ENCODE peak calls at places on chromosomes 3 and 15, in five cellular contexts. W, X, E, L and K are unnamed samples.

GRCh38 chr3:14274537-14274936 is 95.9 kb downstream of the LSM3 start:
- DNase-seq in X (peak; percentile 17), E (no peak), L (no peak), W (no peak), K (no peak)

GRCh38 chr15:43493687-43494472 is 924 bp upstream of the TP53BP1 start:
- DNase-seq in L (no peak), E (no peak), X (no peak), W (no peak), K (no peak)

GRCh38 chr3:123586131-123586530 is 1.3 kb upstream of the HACD2 start:
- DNase-seq in L (no peak), X (peak; percentile 73), E (no peak), W (peak; percentile 40), K (no peak)

GRCh38 chr3:53426918-53427317 is 67.5 kb upstream of the CACNA1D start:
- DNase-seq in W (no peak), L (no peak), X (no peak), E (no peak), K (no peak)

GRCh38 chr3:139564290-139564861 is 24.8 kb upstream of the RBP1 start:
- DNase-seq in E (no peak), X (no peak), W (no peak), L (no peak), K (no peak)

GRCh38 chr3:65963787-65964707 is 74.7 kb downstream of the MAGI1 start:
- DNase-seq in E (no peak), L (peak; percentile 74), X (peak; percentile 76), W (no peak), K (peak; percentile 68)

GRCh38 chr3:53191836-53192480 is 30.9 kb downstream of the PRKCD start:
- DNase-seq in X (peak; percentile 40), W (no peak), L (no peak), E (no peak), K (no peak)

GRCh38 chr15:69414702-69415161 is 583 bp downstream of the KIF23 start:
- DNase-seq in E (no peak), W (no peak), L (peak; percentile 64), X (peak; percentile 69), K (peak; percentile 58)

GRCh38 chr15:34808016-34808415 is 12.7 kb upstream of the ACTC1 start:
- DNase-seq in X (no peak), W (no peak), L (no peak), E (no peak), K (no peak)

GRCh38 chr3:52405601-52406115 is 39.2 kb downstream of the SEMA3G start:
- DNase-seq in L (no peak), W (no peak), E (no peak), X (no peak), K (no peak)

GRCh38 chr3:146020969-146021368 is 140.0 kb downstream of the PLOD2 start:
- DNase-seq in X (no peak), W (no peak), L (no peak), E (no peak), K (no peak)

GRCh38 chr3:6605245-6605644 is 255.7 kb upstream of the GRM7 start:
- DNase-seq in L (no peak), X (peak; percentile 5), E (no peak), W (no peak), K (no peak)

GRCh38 chr3:185362850-185363661 is at the start of gene MAP3K13:
- DNase-seq in W (peak; percentile 82), L (peak; percentile 85), E (peak; percentile 85), X (peak; percentile 96), K (peak; percentile 87)

GRCh38 chr15:92521624-92522008 is 127.9 kb downstream of the ST8SIA2 start:
- DNase-seq in X (peak; percentile 72), E (peak; percentile 79), L (peak; percentile 70), W (peak; percentile 85), K (peak; percentile 28)
- TF ChIP-seq CTCF in X (peak; percentile 64), E (peak; percentile 72), L (peak; percentile 79), W (peak; percentile 80), K (peak; percentile 64)

GRCh38 chr15:29942144-29942543 is 119.9 kb upstream of the TJP1 start:
- DNase-seq in E (no peak), X (no peak), W (no peak), L (no peak), K (no peak)
- TF ChIP-seq CTCF in E (no peak), X (no peak), W (no peak), L (peak; percentile 32), K (peak; percentile 21)

GRCh38 chr3:189790658-189791057 is 159.5 kb downstream of the TP63 start:
- DNase-seq in W (no peak), E (no peak), L (no peak), X (peak; percentile 17), K (no peak)

GRCh38 chr3:189787191-189787590 is 156.0 kb downstream of the TP63 start:
- DNase-seq in E (no peak), L (no peak), X (no peak), W (no peak), K (no peak)

GRCh38 chr3:189789432-189789831 is 158.2 kb downstream of the TP63 start:
- DNase-seq in X (no peak), E (no peak), L (no peak), W (no peak), K (no peak)

GRCh38 chr3:189787622-189788021 is 156.4 kb downstream of the TP63 start:
- DNase-seq in X (no peak), E (no peak), W (no peak), L (no peak), K (no peak)

DNA sequence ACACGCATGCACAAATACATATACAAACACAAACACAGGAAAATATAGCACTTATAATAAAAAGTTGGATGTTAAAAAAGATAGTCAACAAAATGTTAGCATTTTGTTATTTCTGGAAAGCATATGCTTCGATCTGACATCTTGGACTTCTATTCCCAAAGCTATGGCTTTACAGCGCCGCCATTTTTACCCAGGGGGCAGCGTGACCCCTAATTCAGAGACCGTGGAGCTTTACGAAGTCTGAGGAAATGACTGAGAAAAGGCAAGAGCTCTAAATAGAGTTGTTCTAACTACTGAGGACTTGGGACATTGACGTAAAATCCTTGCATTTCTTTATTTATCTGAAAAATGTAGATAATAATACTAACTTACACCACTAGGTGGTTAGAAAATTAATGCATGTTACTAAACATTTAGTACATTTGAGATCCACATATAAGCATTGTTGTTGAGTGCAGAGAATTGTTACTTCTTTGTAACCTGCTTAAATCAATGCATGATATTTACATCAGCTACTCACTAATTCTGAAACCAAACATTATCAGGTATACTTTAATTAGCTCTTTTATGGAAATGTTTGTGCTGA is 155.4 kb downstream of the TP63 start:
- DNase-seq in W (no peak), L (no peak), X (no peak), E (no peak), K (no peak)
- TF ChIP-seq CTCF in W (no peak), L (no peak), X (no peak), E (no peak), K (no peak)

DNA sequence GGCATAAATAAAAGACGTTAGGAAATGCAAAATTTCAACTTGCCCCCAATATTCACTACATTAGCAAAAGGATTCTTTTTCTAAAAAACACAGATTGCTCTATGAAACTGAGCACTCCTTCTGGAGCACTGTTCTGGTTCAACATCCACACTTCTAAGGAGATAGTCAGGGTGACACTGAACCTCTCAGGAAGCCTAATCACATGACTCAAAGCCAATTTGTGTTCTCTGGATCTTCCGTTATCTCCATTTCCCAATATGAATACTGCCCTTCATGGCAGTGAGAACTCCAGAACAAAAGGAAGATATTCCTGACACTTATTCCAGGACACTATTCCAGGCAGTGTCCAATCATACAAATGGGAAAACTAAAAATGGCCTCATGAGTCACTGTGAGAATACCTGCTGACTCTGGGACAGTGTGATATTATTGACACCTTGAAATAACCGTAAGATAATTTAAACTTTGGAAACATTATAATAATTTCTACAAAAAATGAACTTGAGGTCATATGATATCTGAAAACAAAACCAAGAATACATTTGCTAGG is 21.4 kb upstream of the TRPM7 start:
- DNase-seq in L (no peak), W (no peak), E (no peak), X (no peak), K (no peak)
- TF ChIP-seq CTCF in L (no peak), W (no peak), E (no peak), X (no peak), K (no peak)

DNA sequence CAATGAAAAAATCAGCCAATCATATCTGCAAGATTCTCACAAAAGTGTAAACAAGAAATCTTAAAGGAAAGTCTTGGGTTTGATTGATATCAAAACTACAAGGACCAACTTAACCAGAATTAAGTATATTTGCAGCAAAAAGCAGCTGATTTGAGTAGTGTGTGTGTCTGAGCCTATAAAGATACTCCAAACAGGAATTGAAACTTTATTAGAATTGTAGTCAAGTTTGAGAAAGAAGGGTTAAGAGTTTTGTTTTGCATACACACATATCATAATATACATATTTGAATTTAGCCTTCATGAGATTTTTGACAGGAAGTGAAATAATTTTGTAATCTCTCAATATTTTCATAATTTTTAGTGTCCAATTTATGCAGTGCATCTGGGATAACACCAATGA is 300.1 kb downstream of the NAALADL2 start:
- DNase-seq in E (no peak), W (no peak), X (no peak), L (no peak), K (no peak)
- TF ChIP-seq CTCF in E (no peak), W (no peak), X (no peak), L (no peak), K (no peak)

GRCh38 chr15:101256756-101257155 is 4.9 kb upstream of the CHSY1 start:
- DNase-seq in L (no peak), X (no peak), E (no peak), W (no peak), K (no peak)
- TF ChIP-seq CTCF in L (no peak), X (peak; percentile 29), E (no peak), W (no peak), K (no peak)

GRCh38 chr3:108131795-108132134 is 40.9 kb upstream of the CD47 start:
- DNase-seq in W (no peak), E (no peak), X (no peak), L (no peak), K (no peak)

GRCh38 chr3:108133858-108134554 is 43.2 kb upstream of the CD47 start:
- DNase-seq in E (no peak), L (no peak), X (peak; percentile 56), W (no peak), K (no peak)

GRCh38 chr3:108132727-108133373 is 42.0 kb upstream of the CD47 start:
- DNase-seq in W (no peak), L (no peak), X (no peak), E (no peak), K (no peak)

GRCh38 chr3:108134555-108134880 is 43.7 kb upstream of the CD47 start:
- DNase-seq in X (no peak), E (no peak), L (no peak), W (no peak), K (no peak)

DNA sequence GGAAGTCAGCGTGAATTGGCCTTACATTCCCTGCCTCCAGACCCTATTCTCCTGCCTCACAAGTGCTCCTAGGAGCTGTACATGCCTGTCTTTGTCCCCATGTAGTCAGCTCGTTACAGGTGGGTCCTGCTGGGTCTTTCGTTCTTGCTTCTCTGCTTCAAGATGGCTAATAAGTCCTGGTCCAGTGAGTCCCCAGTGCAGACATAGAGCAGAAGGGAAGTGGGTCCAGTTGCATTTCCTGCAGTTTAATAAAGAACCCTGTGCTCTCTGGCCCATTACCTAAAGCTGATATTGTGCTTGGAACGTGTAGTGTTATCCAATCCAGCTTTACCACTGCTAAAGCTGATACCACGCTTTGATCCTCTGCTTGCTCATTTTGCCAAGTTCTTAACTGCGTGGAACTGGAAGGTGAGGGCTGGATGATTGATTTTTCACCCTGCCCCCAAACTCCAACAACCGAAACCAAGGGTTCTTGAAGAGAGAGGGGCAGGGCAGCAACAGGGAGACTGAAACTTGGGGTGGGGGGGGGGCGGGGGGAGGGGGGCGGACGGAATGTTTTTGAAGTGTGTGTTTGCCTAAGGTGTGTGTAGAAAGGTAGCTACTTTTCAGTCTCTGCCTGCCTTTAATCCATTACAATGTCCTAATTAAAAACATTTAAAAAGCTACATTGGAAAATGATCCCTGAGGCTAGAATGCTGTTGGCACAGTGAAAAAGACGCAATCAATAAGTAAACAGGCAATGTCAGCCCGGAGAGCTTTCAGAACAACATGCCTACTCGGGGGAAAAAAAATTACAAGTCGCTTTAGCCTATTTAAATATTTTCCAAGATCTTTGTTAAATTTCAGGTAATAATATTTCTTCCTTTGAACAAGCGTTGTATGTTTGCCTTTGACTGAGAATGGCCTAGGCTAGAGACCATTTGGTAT is 46.3 kb upstream of the CD47 start:
- DNase-seq in W (no peak), X (no peak), E (no peak), L (no peak), K (no peak)
- TF ChIP-seq CTCF in W (no peak), X (no peak), E (no peak), L (no peak), K (no peak)